ENCODE peak calls at places on chromosome 12, in four cellular contexts. J is activated CD4-positive, alpha-beta T cell treated with anti-CD3 and anti-CD28 coated beads for 4 hours; E is COR-L47; N is stimulated activated CD4-positive, alpha-beta T cell treated with anti-CD3 and anti-CD28 coated beads, Interleukin-1b, Interleukin-23, amount 100 ng/mL, for 1 hour. D is an unnamed sample.

GRCh38 chr12:25558566-25558965 is 5.5 kb upstream of the LMNTD1 start:
- DNase-seq in J (no peak), E (no peak), N (no peak), D (no peak)

GRCh38 chr12:71164877-71165197 is 7.0 kb upstream of the TSPAN8 start:
- DNase-seq in J (no peak), E (no peak), N (no peak), D (no peak)

GRCh38 chr12:100404769-100405407 is 48.0 kb downstream of the SLC17A8 start:
- DNase-seq in J (no peak), E (peak; percentile 13), N (no peak), D (no peak)

GRCh38 chr12:31567029-31567428 is 23.9 kb downstream of the DENND5B start:
- DNase-seq in J (no peak), E (no peak), N (no peak), D (no peak)

GRCh38 chr12:47652491-47653234 is 53.2 kb downstream of the RPAP3 start:
- DNase-seq in J (no peak), E (no peak), N (no peak), D (no peak)

GRCh38 chr12:52036587-52037171 is 14.6 kb upstream of the NR4A1 start:
- DNase-seq in J (peak; percentile 87), E (peak; percentile 67), N (peak; percentile 57), D (peak; percentile 96)

GRCh38 chr12:124430491-124430890 is 135.6 kb downstream of the RFLNA start:
- DNase-seq in J (no peak), E (no peak), N (no peak), D (no peak)

GRCh38 chr12:119540476-119540875 is 53.1 kb upstream of the TMEM233 start:
- DNase-seq in J (no peak), E (no peak), N (no peak), D (no peak)

GRCh38 chr12:57209916-57210315 is 6.7 kb upstream of the NXPH4 start:
- DNase-seq in J (no peak), E (no peak), N (no peak), D (no peak)

GRCh38 chr12:94955193-94955592 is 48.3 kb downstream of the NDUFA12 start:
- DNase-seq in J (no peak), E (no peak), N (no peak), D (no peak)

GRCh38 chr12:67241482-67241881 is 27.7 kb upstream of the CAND1 start:
- DNase-seq in J (no peak), E (no peak), N (no peak), D (no peak)

GRCh38 chr12:94157891-94158495 is 9.6 kb downstream of the PLXNC1 start:
- DNase-seq in J (no peak), E (peak; percentile 65), N (no peak), D (no peak)

GRCh38 chr12:117025481-117026151 is 73.6 kb downstream of the TESC start:
- DNase-seq in J (peak; percentile 35), E (peak; percentile 57), N (no peak), D (no peak)

GRCh38 chr12:124379938-124380754 is 85.3 kb downstream of the RFLNA start:
- DNase-seq in J (no peak), E (no peak), N (no peak), D (peak; percentile 96)

GRCh38 chr12:29562167-29562776 is 64.8 kb upstream of the OVCH1 start:
- DNase-seq in J (no peak), E (no peak), N (no peak), D (peak; percentile 78)

GRCh38 chr12:106108187-106108816 is 30.5 kb downstream of the NUAK1 start:
- DNase-seq in J (no peak), E (no peak), N (no peak), D (no peak)

GRCh38 chr12:64187794-64188193 is 34.3 kb downstream of the KICS2 start:
- DNase-seq in J (no peak), E (no peak), N (no peak), D (no peak)

GRCh38 chr12:120939523-120939922 is 35.4 kb upstream of the SPPL3 start:
- DNase-seq in J (no peak), E (no peak), N (no peak), D (peak; percentile 75)

GRCh38 chr12:1848146-1848545 is 27.8 kb downstream of the LRTM2 start:
- DNase-seq in J (no peak), E (no peak), N (no peak), D (no peak)

GRCh38 chr12:56188786-56189335 is 422 bp downstream of the SMARCC2 start:
- DNase-seq in J (no peak), E (peak; percentile 58), N (peak; percentile 24), D (no peak)